ENCODE peak calls at places on chromosome 3, in five cellular contexts. One of them, this sample, is unnamed.

GRCh38 chr3:159126261-159127020 is 324.6 kb downstream of the MFSD1 start:
- DNase-seq in iris pigment epithelial cell: peak
- DNase-seq in T-helper 1 cell: no peak
- DNase-seq in H7: no peak
- DNase-seq in nucleus accumbens: no peak
- DNase-seq in this sample: no peak

GRCh38 chr3:140898340-140899180 is 43.1 kb upstream of the SLC25A36 start:
- DNase-seq in T-helper 1 cell: no peak
- DNase-seq in nucleus accumbens: no peak
- DNase-seq in H7: peak
- DNase-seq in iris pigment epithelial cell: peak
- DNase-seq in this sample: no peak

GRCh38 chr3:161700998-161701397 is 204.4 kb downstream of the OTOL1 start:
- DNase-seq in T-helper 1 cell: no peak
- DNase-seq in H7: peak
- DNase-seq in iris pigment epithelial cell: no peak
- DNase-seq in nucleus accumbens: no peak
- DNase-seq in this sample: no peak

GRCh38 chr3:195715583-195716266 is 5.1 kb upstream of the MUC20 start:
- DNase-seq in nucleus accumbens: no peak
- DNase-seq in iris pigment epithelial cell: peak
- DNase-seq in T-helper 1 cell: no peak
- DNase-seq in H7: peak
- DNase-seq in this sample: no peak

GRCh38 chr3:113339616-113340244 is 101.6 kb downstream of the CFAP44 start:
- DNase-seq in nucleus accumbens: no peak
- DNase-seq in H7: peak
- DNase-seq in iris pigment epithelial cell: peak
- DNase-seq in T-helper 1 cell: no peak
- DNase-seq in this sample: no peak

GRCh38 chr3:67018789-67019525 is 20.9 kb downstream of the KBTBD8 start:
- DNase-seq in iris pigment epithelial cell: peak
- DNase-seq in nucleus accumbens: no peak
- DNase-seq in T-helper 1 cell: no peak
- DNase-seq in H7: no peak
- DNase-seq in this sample: no peak

GRCh38 chr3:178297204-178297603 is 239.0 kb upstream of the KCNMB2 start:
- DNase-seq in nucleus accumbens: no peak
- DNase-seq in T-helper 1 cell: no peak
- DNase-seq in H7: no peak
- DNase-seq in iris pigment epithelial cell: no peak
- DNase-seq in this sample: no peak

GRCh38 chr3:47416041-47416440 is 35.2 kb downstream of the PTPN23 start:
- DNase-seq in H7: peak
- DNase-seq in iris pigment epithelial cell: no peak
- DNase-seq in T-helper 1 cell: no peak
- DNase-seq in nucleus accumbens: no peak
- DNase-seq in this sample: no peak

GRCh38 chr3:114872056-114872455 is 275.0 kb downstream of the ZBTB20 start:
- DNase-seq in iris pigment epithelial cell: peak
- DNase-seq in nucleus accumbens: no peak
- DNase-seq in H7: no peak
- DNase-seq in T-helper 1 cell: no peak
- DNase-seq in this sample: no peak

This sample was measured in effector memory CD4-positive, alpha-beta T cell.